ENCODE peak calls at places on chromosomes 3 and 15, in six cellular contexts. J, E, D, F, M and B are unnamed samples. For H3K9me3, the result is how much of the 10 kb centered on the place peaks cover.

GRCh38 chr3:29757054-29757777 is 476.3 kb downstream of the RBMS3 start:
- DNase-seq in D (no peak), F (peak), J (no peak), M (no peak), E (no peak), B (no peak)

GRCh38 chr15:59292393-59292792 is 80.3 kb downstream of the MYO1E start:
- DNase-seq in E (no peak), D (no peak), J (no peak), M (no peak), F (peak), B (no peak)

GRCh38 chr15:74920472-74920871 is 13.8 kb upstream of the FAM219B start:
- DNase-seq in F (no peak), M (no peak), E (no peak), J (no peak), D (no peak), B (no peak)

GRCh38 chr3:66836363-66837152 is 161.5 kb upstream of the KBTBD8 start:
- DNase-seq in J (no peak), E (no peak), D (no peak), F (no peak), M (no peak), B (no peak)

GRCh38 chr3:122893282-122893681 is 98.4 kb downstream of the SLC49A4 start:
- DNase-seq in F (no peak), E (no peak), M (no peak), D (no peak), J (no peak), B (no peak)

GRCh38 chr3:104763007-104763406 is 603.7 kb upstream of the ALCAM start:
- DNase-seq in E (no peak), D (no peak), J (no peak), F (no peak), M (no peak), B (no peak)

GRCh38 chr3:126848991-126849390 is 133.9 kb upstream of the PLXNA1 start:
- DNase-seq in E (no peak), J (no peak), M (no peak), D (no peak), F (no peak), B (peak)

GRCh38 chr3:194139085-194139976 is 3.4 kb downstream of the HES1 start:
- DNase-seq in F (no peak), E (no peak), J (no peak), D (no peak), M (no peak), B (no peak)

GRCh38 chr15:78306176-78306774 is 6.9 kb upstream of the SKIC8 start:
- DNase-seq in E (no peak), M (no peak), F (no peak), D (no peak), J (no peak), B (no peak)

GRCh38 chr15:78242128-78242527 is 7.8 kb upstream of the ACSBG1 start:
- DNase-seq in E (peak), M (peak), D (no peak), J (peak), F (no peak), B (no peak)

GRCh38 chr15:48507416-48508065 is 138.0 kb downstream of the FBN1 start:
- DNase-seq in E (no peak), M (no peak), F (peak), D (no peak), J (peak), B (no peak)

GRCh38 chr3:52109556-52110380 is 44.5 kb downstream of the POC1A start:
- DNase-seq in E (no peak), J (no peak), F (peak), M (no peak), D (no peak), B (peak)

GRCh38 chr3:46903341-46904302 is 26.1 kb downstream of the PTH1R start:
- DNase-seq in J (no peak), E (no peak), D (no peak), F (no peak), M (no peak), B (peak)

GRCh38 chr3:123833398-123833785 is 50.7 kb downstream of the MYLK start:
- DNase-seq in M (no peak), D (no peak), F (no peak), E (no peak), J (no peak), B (no peak)

GRCh38 chr3:26015752-26016151 is 225.9 kb downstream of the OXSM start:
- DNase-seq in E (no peak), D (no peak), M (no peak), F (no peak), J (no peak), B (no peak)

GRCh38 chr15:92715753-92716152 is 60.2 kb upstream of the FAM174B start:
- DNase-seq in D (no peak), F (no peak), J (no peak), E (no peak), M (no peak), B (no peak)

GRCh38 chr3:162468791-162469190 is 972.2 kb downstream of the OTOL1 start:
- DNase-seq in E (no peak), F (no peak), M (no peak), D (no peak), J (no peak), B (no peak)

GRCh38 chr3:45553469-45553974 is 41.0 kb upstream of the LIMD1 start:
- DNase-seq in E (peak), J (no peak), M (no peak), F (peak), D (no peak), B (no peak)

GRCh38 chr15:45448066-45448510 is 69.7 kb upstream of the GATM start:
- DNase-seq in J (no peak), M (no peak), E (no peak), F (peak), D (no peak), B (peak)

GRCh38 chr15:81038975-81039607 is 38.4 kb downstream of the TLNRD1 start:
- DNase-seq in J (no peak), M (no peak), E (no peak), F (peak), D (no peak), B (no peak)

GRCh38 chr15:67808821-67809220 is 16.5 kb upstream of the SKOR1 start:
- DNase-seq in E (no peak), D (no peak), M (peak), J (no peak), F (no peak), B (peak)

GRCh38 chr3:39205131-39205530 is 12.7 kb upstream of the XIRP1 start:
- DNase-seq in E (no peak), D (no peak), F (no peak), M (no peak), J (no peak), B (no peak)

DNA sequence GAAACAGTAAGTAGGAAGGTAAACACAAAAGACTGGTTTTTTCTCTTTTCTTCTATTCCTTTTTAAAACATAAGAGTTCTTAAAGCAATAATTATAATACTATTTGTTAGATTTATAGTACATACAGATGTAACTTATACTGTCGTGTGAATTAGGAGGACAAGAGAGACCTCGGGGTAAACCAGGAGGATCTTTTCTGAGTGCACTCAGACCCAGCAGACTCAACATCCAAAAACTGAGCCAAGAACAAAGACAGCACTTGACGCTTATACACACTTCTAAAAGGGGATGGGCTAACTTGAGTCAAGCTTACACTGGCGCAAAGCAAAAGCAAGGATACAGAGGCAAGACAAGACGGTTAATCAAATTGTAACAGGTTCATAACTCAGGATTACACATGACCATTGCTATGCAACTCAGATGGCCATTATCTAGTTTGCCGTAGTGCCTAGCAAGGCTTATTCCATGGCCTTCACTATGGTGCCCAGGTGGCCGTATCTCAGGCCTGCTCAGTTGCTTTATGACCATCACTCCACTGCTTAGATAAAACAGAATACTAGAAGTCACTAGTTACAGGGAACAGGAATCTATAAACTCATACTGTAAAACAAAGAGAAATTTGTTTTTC is 18.6 kb downstream of the MTHFS start:
- DNase-seq in J (no peak), D (no peak), M (no peak), E (no peak), F (no peak), B (no peak)
- H3K9me3 ChIP-seq in J (under half), D (under half), M (under half), E (under half), F (under half), B (half or more)

DNA sequence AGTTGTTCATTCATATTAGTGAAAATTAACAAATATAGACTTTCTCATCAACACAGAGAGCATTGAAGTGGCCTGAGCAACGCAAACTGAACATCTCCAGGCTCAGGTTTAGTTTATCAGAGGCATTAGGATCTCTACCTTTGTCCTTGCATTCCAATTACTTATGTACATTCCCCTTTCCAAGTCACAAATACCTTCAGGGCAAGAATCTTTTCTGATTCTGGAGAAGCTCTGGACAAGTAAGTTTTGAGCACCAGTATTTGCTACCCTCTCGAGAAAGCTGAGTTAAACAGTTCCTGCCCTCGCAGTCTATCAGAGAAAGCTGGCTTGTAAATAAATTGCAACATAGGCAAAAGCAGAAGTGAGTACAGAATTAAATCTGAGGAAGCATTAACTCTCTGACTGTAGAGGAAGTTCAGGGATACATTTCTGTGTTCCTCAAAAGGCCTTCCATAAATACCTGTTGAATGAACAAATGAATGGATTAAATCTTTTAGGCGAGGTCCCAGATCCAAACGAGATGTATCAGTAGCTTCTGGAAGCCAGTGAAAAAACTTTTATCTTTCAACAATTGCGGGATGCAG is 1.2 kb downstream of the OSBPL11 start:
- DNase-seq in M (no peak), D (no peak), J (no peak), E (no peak), F (no peak), B (no peak)
- TF ChIP-seq POLR2A in M (no peak), D (no peak), J (no peak), E (no peak), F (no peak), B (no peak)

GRCh38 chr3:197615430-197615829 is 59.7 kb upstream of the BDH1 start:
- DNase-seq in J (no peak), D (no peak), M (no peak), F (no peak), E (no peak), B (no peak)

GRCh38 chr3:197611255-197611654 is 55.5 kb upstream of the BDH1 start:
- DNase-seq in M (no peak), J (no peak), D (no peak), E (no peak), F (no peak), B (no peak)

DNA sequence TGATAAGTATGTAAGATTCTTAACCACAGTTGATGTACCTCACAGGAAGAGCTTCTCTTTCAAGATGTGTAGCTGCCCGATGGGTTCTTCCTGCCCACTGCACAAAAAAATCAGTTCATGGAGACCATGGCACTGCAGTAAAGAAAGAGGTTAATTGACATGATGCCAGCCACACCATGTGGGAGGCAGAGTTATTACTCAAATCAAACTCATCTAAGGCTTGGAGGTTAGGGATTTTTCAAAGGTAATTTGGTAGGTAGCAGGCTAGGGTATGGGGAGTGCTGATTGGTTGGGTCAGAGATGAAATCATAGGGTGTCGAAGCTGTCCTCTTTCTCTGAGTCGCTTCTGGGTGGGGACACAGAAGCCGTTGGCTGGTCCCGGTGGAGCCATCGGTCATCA is 57.4 kb upstream of the BDH1 start:
- DNase-seq in M (no peak), E (no peak), D (no peak), F (no peak), J (no peak), B (no peak)
- H3K9me3 ChIP-seq in M (under half), E (under half), D (under half), F (under half), J (under half), B (under half)

DNA sequence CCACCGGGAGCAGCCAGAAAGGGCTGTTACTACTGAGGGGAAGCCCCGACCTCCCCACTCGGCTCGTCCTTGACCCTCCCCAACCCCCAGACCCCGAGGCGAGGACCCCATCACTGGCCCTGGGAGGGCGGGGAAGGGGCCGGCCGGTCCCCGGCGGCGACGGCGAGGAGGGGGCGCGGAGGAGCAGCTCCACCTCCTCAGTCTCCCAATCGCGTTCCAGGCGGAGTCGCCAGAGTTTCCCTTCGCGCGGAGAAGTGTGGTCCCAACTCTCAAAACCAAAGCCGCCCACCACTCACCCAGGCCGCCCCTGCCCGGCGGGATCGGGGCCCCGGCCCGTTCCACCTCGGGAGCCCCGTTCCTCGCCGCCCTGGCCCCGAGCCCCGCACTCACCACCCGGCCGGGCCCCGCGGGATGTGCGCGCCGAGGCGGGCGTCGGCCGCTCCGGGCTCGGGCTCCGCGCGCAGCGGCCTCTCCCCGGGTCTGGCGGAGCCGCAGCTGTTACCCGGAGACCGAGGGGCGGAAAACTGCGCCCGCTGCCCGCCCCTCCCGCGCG is 947 bp downstream of the PLXNB1 start:
- DNase-seq in F (peak), M (no peak), J (no peak), D (no peak), E (peak), B (no peak)
- TF ChIP-seq POLR2A in F (peak), M (no peak), J (no peak), D (no peak), E (peak), B (no peak)

DNA sequence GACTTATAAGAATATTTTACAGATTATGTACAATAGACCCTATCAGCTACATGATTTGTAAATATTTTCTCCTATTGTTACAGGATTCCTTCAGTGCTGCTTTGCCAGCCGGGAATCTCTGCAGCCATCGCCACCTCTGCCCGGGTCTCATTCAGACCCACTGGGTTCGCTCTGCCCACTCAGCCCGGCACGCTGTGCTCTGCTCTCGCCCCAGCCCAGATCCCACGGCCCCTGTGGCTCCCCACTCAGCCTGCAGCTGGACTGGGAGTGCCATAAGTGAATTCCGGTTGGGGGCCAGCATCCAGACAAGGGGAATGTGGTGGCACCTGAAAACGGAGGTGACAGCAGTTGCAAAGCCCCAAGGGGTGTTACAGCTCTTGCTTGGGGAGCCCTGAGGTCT is 71.8 kb downstream of the NPAP1 start:
- DNase-seq in J (no peak), D (no peak), F (no peak), M (no peak), E (no peak), B (no peak)
- H3K9me3 ChIP-seq in J (under half), D (under half), F (under half), M (under half), E (under half), B (under half)

GRCh38 chr15:23387791-23388190 is 33.2 kb downstream of the GOLGA8S start:
- DNase-seq in F (no peak), E (no peak), J (no peak), M (no peak), D (no peak), B (no peak)
- TF ChIP-seq POLR2A in F (no peak), E (no peak), J (no peak), M (no peak), D (no peak), B (no peak)

GRCh38 chr3:112855883-112856282 is 9.2 kb upstream of the CD200R1L start:
- DNase-seq in J (no peak), F (no peak), D (no peak), M (no peak), E (no peak), B (no peak)
- H3K9me3 ChIP-seq in J (under half), F (under half), D (under half), M (under half), E (under half), B (under half)

GRCh38 chr3:179652467-179653105 is at the start of gene USP13:
- DNase-seq in E (peak), F (peak), J (peak), D (no peak), M (peak), B (peak)
- TF ChIP-seq POLR2A in E (no peak), F (no peak), J (peak), D (no peak), M (no peak), B (no peak)